ENCODE peak calls at places on chromosomes 5 and 9, in nine cellular contexts. M, E, G, O, Q, X, N, P and C are unnamed samples.

GRCh38 chr9:110427497-110428104 is 89.9 kb upstream of the TXNDC8 start:
- DNase-seq in M (no peak), E (no peak), G (no peak), O (no peak), Q (no peak), X (no peak), N (no peak), P (peak; percentile 62), C (peak; percentile 3)

GRCh38 chr5:138461343-138462125 is 3.7 kb upstream of the EGR1 start:
- DNase-seq in M (no peak), E (no peak), G (no peak), O (no peak), Q (no peak), X (peak; percentile 59), N (no peak), P (no peak), C (no peak)

GRCh38 chr5:55175781-55176175 is 2.8 kb upstream of the CDC20B start:
- DNase-seq in M (no peak), E (no peak), G (no peak), O (no peak), Q (no peak), X (no peak), N (no peak), P (peak; percentile 14), C (no peak)

GRCh38 chr5:8788246-8788645 is 757.6 kb downstream of the SEMA5A start:
- DNase-seq in M (no peak), E (no peak), G (no peak), O (no peak), Q (no peak), X (no peak), N (no peak), P (no peak), C (no peak)

GRCh38 chr5:55191165-55191564 is 18.2 kb upstream of the CDC20B start:
- DNase-seq in M (no peak), E (no peak), G (no peak), O (no peak), Q (no peak), X (no peak), N (no peak), P (no peak), C (no peak)

GRCh38 chr5:53425598-53426516 is 54.6 kb upstream of the FST start:
- DNase-seq in M (no peak), E (no peak), G (no peak), O (no peak), Q (no peak), X (no peak), N (no peak), P (peak; percentile 24), C (no peak)

GRCh38 chr5:18483386-18483785 is 849.1 kb downstream of the TAF11L14 start:
- DNase-seq in M (no peak), E (no peak), G (no peak), O (no peak), Q (no peak), X (no peak), N (no peak), P (no peak), C (no peak)

GRCh38 chr9:21965401-21965951 is 28.7 kb downstream of the CDKN2A start:
- DNase-seq in M (no peak), E (no peak), G (no peak), O (peak; percentile 16), Q (no peak), X (no peak), N (no peak), P (peak; percentile 84), C (peak; percentile 34)

GRCh38 chr5:74885170-74885569 is 19.0 kb upstream of the FAM169A start:
- DNase-seq in M (no peak), E (no peak), G (no peak), O (no peak), Q (no peak), X (no peak), N (no peak), P (no peak), C (no peak)

GRCh38 chr5:142248853-142249462 is 75.9 kb downstream of the SPRY4 start:
- DNase-seq in M (no peak), E (no peak), G (no peak), O (no peak), Q (no peak), X (peak; percentile 35), N (no peak), P (no peak), C (no peak)

GRCh38 chr9:69554945-69555344 is 117.2 kb downstream of the APBA1 start:
- DNase-seq in M (no peak), E (no peak), G (no peak), O (no peak), Q (no peak), X (peak; percentile 87), N (no peak), P (no peak), C (no peak)

GRCh38 chr9:36118201-36118600 is 18.3 kb upstream of the GLIPR2 start:
- DNase-seq in M (no peak), E (no peak), G (no peak), O (no peak), Q (no peak), X (no peak), N (no peak), P (no peak), C (no peak)

GRCh38 chr5:80255425-80255751 is 460 bp downstream of the SERINC5 start:
- DNase-seq in M (no peak), E (peak; percentile 24), G (no peak), O (peak; percentile 50), Q (no peak), X (no peak), N (no peak), P (no peak), C (no peak)

GRCh38 chr9:96071245-96072124 is 196.0 kb downstream of the ERCC6L2 start:
- DNase-seq in M (no peak), E (no peak), G (no peak), O (peak; percentile 11), Q (no peak), X (no peak), N (no peak), P (peak; percentile 57), C (peak; percentile 9)

GRCh38 chr9:108234811-108235210 is 621.0 kb downstream of the ACTL7B start:
- DNase-seq in M (no peak), E (no peak), G (no peak), O (no peak), Q (no peak), X (no peak), N (no peak), P (no peak), C (no peak)

GRCh38 chr9:109254317-109254716 is 66.5 kb downstream of the EPB41L4B start:
- DNase-seq in M (no peak), E (no peak), G (no peak), O (no peak), Q (no peak), X (peak; percentile 58), N (no peak), P (no peak), C (no peak)

GRCh38 chr9:92774274-92774673 is 9.6 kb upstream of the BICD2 start:
- DNase-seq in M (no peak), E (no peak), G (no peak), O (no peak), Q (no peak), X (peak; percentile 81), N (no peak), P (no peak), C (no peak)

GRCh38 chr9:132168347-132168746 is 6.5 kb downstream of the NTNG2 start:
- DNase-seq in M (no peak), E (no peak), G (no peak), O (no peak), Q (no peak), X (no peak), N (no peak), P (no peak), C (no peak)

GRCh38 chr5:76978869-76979268 is 26.0 kb downstream of the CRHBP start:
- DNase-seq in M (no peak), E (no peak), G (no peak), O (no peak), Q (no peak), X (no peak), N (no peak), P (no peak), C (no peak)

GRCh38 chr5:65742565-65743231 is 20.7 kb downstream of the NLN start:
- DNase-seq in M (no peak), E (no peak), G (no peak), O (no peak), Q (no peak), X (peak; percentile 52), N (no peak), P (peak; percentile 52), C (no peak)

GRCh38 chr5:62375627-62376026 is 28.1 kb downstream of the DIMT1 start:
- DNase-seq in M (no peak), E (no peak), G (no peak), O (no peak), Q (no peak), X (no peak), N (no peak), P (no peak), C (no peak)

GRCh38 chr9:134705786-134706185 is 64.2 kb downstream of the COL5A1 start:
- DNase-seq in M (no peak), E (no peak), G (no peak), O (no peak), Q (no peak), X (no peak), N (no peak), P (no peak), C (no peak)

GRCh38 chr5:168740055-168740820 is 161.1 kb upstream of the PANK3 start:
- DNase-seq in M (no peak), E (no peak), G (no peak), O (no peak), Q (no peak), X (no peak), N (no peak), P (no peak), C (no peak)

GRCh38 chr9:129509508-129509907 is 111.4 kb downstream of the C9orf50 start:
- DNase-seq in M (no peak), E (no peak), G (no peak), O (no peak), Q (no peak), X (peak; percentile 73), N (no peak), P (no peak), C (no peak)

GRCh38 chr5:113189291-113189690 is 212.7 kb downstream of the DCP2 start:
- DNase-seq in M (no peak), E (no peak), G (no peak), O (no peak), Q (no peak), X (no peak), N (no peak), P (no peak), C (no peak)

GRCh38 chr9:97075289-97075870 is 36.4 kb upstream of the CTSV start:
- DNase-seq in M (no peak), E (no peak), G (no peak), O (no peak), Q (no peak), X (no peak), N (no peak), P (no peak), C (no peak)

GRCh38 chr9:13088734-13089427 is 190.6 kb downstream of the MPDZ start:
- DNase-seq in M (no peak), E (no peak), G (no peak), O (no peak), Q (no peak), X (no peak), N (no peak), P (peak; percentile 63), C (no peak)

GRCh38 chr9:132588098-132588497 is 5.7 kb downstream of the BARHL1 start:
- DNase-seq in M (no peak), E (no peak), G (no peak), O (no peak), Q (no peak), X (no peak), N (no peak), P (no peak), C (no peak)

GRCh38 chr9:116151966-116152381 is 1.6 kb upstream of the PAPPA start:
- DNase-seq in M (no peak), E (no peak), G (no peak), O (no peak), Q (no peak), X (peak; percentile 81), N (no peak), P (no peak), C (no peak)

GRCh38 chr5:90598300-90598699 is 39.7 kb downstream of the ADGRV1 start:
- DNase-seq in M (no peak), E (no peak), G (no peak), O (no peak), Q (no peak), X (no peak), N (no peak), P (no peak), C (no peak)

GRCh38 chr9:138082918-138083636 is 205.5 kb downstream of the CACNA1B start:
- DNase-seq in M (no peak), E (no peak), G (no peak), O (no peak), Q (no peak), X (no peak), N (peak; percentile 4), P (no peak), C (no peak)